ENCODE peak calls at places on chromosomes 11 and 22, in eight cellular contexts. I is omental fat pad; H is activated CD4-positive, alpha-beta T cell treated with anti-CD3 and anti-CD28 coated beads, Interleukin-2, amount 50 U/mL, for 1 hour; F is HCT116; B is mesenchymal stem cell; T is heart right ventricle; Y is AG04449; P is naive B cell. Q is an unnamed sample.

GRCh38 chr11:40686765-40687164 is 772.7 kb downstream of the LRRC4C start:
- DNase-seq in I (no peak), Y (no peak), F (no peak), H (no peak), P (no peak), T (no peak), B (no peak), Q (no peak)

GRCh38 chr11:32829680-32830412 is at the start of gene PRRG4:
- DNase-seq in H (no peak), F (no peak), I (no peak), P (peak), B (no peak), Y (no peak), T (peak), Q (peak)

GRCh38 chr22:19875061-19875530 is 20.4 kb upstream of the GNB1L start:
- DNase-seq in Y (no peak), I (peak), P (no peak), T (no peak), B (no peak), H (no peak), F (no peak), Q (no peak)

GRCh38 chr11:121688860-121689614 is 236.3 kb upstream of the SORL1-AS1 start:
- DNase-seq in B (no peak), Y (no peak), P (no peak), I (no peak), F (peak), T (no peak), H (no peak), Q (no peak)

GRCh38 chr22:50531546-50532352 is 1.9 kb upstream of the TYMP start:
- DNase-seq in B (peak), H (peak), F (no peak), Y (no peak), T (peak), I (no peak), P (peak), Q (peak)

GRCh38 chr11:40302669-40303068 is 1156.8 kb downstream of the LRRC4C start:
- DNase-seq in F (no peak), P (no peak), H (no peak), B (no peak), I (no peak), Y (no peak), T (no peak), Q (no peak)

GRCh38 chr11:47723041-47723440 is 7.9 kb upstream of the AGBL2 start:
- DNase-seq in T (no peak), F (no peak), H (no peak), Y (no peak), P (no peak), B (no peak), I (no peak), Q (no peak)

GRCh38 chr11:14520086-14520901 is at the start of gene PSMA1:
- DNase-seq in B (peak), I (peak), Y (peak), P (peak), T (peak), H (peak), F (peak), Q (peak)

GRCh38 chr11:46427364-46427763 is 35.8 kb upstream of the CHRM4 start:
- DNase-seq in T (no peak), P (no peak), I (no peak), H (no peak), F (no peak), Y (no peak), B (no peak), Q (no peak)

GRCh38 chr22:22030493-22031182 is 48.1 kb upstream of the TOP3B start:
- DNase-seq in I (no peak), P (peak), F (no peak), H (no peak), Y (no peak), B (peak), T (no peak), Q (peak)

GRCh38 chr11:123304828-123305530 is 109.9 kb upstream of the CLMP start:
- DNase-seq in F (no peak), P (no peak), B (no peak), Y (no peak), H (no peak), T (no peak), I (no peak), Q (peak)

GRCh38 chr11:130178992-130179391 is 19.4 kb downstream of the ST14 start:
- DNase-seq in B (no peak), T (no peak), F (no peak), Y (no peak), P (no peak), I (no peak), H (no peak), Q (no peak)

GRCh38 chr22:38124236-38124974 is 13.9 kb upstream of the BAIAP2L2 start:
- DNase-seq in F (no peak), Y (no peak), H (no peak), I (no peak), B (no peak), P (no peak), T (no peak), Q (no peak)

GRCh38 chr22:44221710-44222475 is 41.2 kb downstream of the PARVG start:
- DNase-seq in P (no peak), T (no peak), B (no peak), Y (no peak), I (no peak), H (no peak), F (no peak), Q (no peak)

GRCh38 chr22:29072979-29073617 is at the start of gene KREMEN1:
- DNase-seq in F (no peak), H (no peak), P (peak), Y (no peak), I (no peak), B (no peak), T (peak), Q (no peak)

GRCh38 chr11:112114460-112114859 is 27.8 kb downstream of the SDHD start:
- DNase-seq in H (no peak), T (no peak), F (no peak), Y (no peak), P (no peak), B (no peak), I (no peak), Q (no peak)

GRCh38 chr22:41650821-41651220 is 29.7 kb downstream of the XRCC6 start:
- DNase-seq in F (no peak), P (no peak), T (no peak), B (no peak), Y (no peak), I (no peak), H (no peak), Q (no peak)

GRCh38 chr11:61862714-61863547 is 28.4 kb downstream of the FADS3 start:
- DNase-seq in H (no peak), F (no peak), I (no peak), P (no peak), B (no peak), T (no peak), Y (no peak), Q (no peak)

GRCh38 chr22:36738416-36739020 is 35.0 kb upstream of the CACNG2 start:
- DNase-seq in H (no peak), F (no peak), Y (no peak), T (no peak), B (no peak), P (no peak), I (no peak), Q (no peak)

GRCh38 chr22:46125311-46125710 is 25.0 kb upstream of the PPARA start:
- DNase-seq in P (no peak), T (no peak), H (no peak), F (no peak), B (no peak), I (no peak), Y (no peak), Q (no peak)

GRCh38 chr22:38104084-38104483 is 6.4 kb downstream of the BAIAP2L2 start:
- DNase-seq in B (peak), T (no peak), P (no peak), Y (no peak), I (no peak), F (peak), H (no peak), Q (peak)